ENCODE peak calls at places on chromosomes 7 and 10, in nine cellular contexts. O is GM23248; I is heart right ventricle; Z is ovary; Y is neural progenitor cell; E is right cardiac atrium; T is CD8-positive, alpha-beta T cell; Q is tibial nerve; R is naive thymus-derived CD4-positive, alpha-beta T cell. L is an unnamed sample. For H3K9me3, the result is how much of the 10 kb centered on the place peaks cover.

GRCh38 chr7:50595538-50596102 is 30.4 kb upstream of the DDC start:
- DNase-seq in O (peak), I (peak), Z (peak), Y (peak), E (peak), T (no peak), Q (no peak), R (no peak), L (no peak)

GRCh38 chr10:106500585-106501525 is 663.7 kb downstream of the SORCS1 start:
- DNase-seq in O (no peak), I (no peak), Z (no peak), Y (no peak), E (no peak), T (no peak), Q (no peak), R (no peak), L (no peak)

GRCh38 chr7:151727579-151728285 is 149.2 kb downstream of the PRKAG2 start:
- DNase-seq in O (peak), I (peak), Z (peak), Y (peak), E (peak), T (no peak), Q (peak), R (no peak), L (peak)

GRCh38 chr7:13898957-13899670 is 90.4 kb downstream of the ETV1 start:
- DNase-seq in O (no peak), I (no peak), Z (no peak), Y (peak), E (no peak), T (no peak), Q (no peak), R (no peak), L (no peak)

GRCh38 chr10:118567701-118568248 is 27.7 kb downstream of the PRLHR start:
- DNase-seq in O (no peak), I (no peak), Z (no peak), Y (no peak), E (no peak), T (no peak), Q (no peak), R (peak), L (peak)

GRCh38 chr7:75943864-75944263 is 28.9 kb downstream of the POR start:
- DNase-seq in O (peak), I (no peak), Z (no peak), Y (no peak), E (no peak), T (no peak), Q (no peak), R (no peak), L (no peak)

GRCh38 chr7:28349637-28350036 is 62.7 kb upstream of the CREB5 start:
- DNase-seq in O (peak), I (no peak), Z (no peak), Y (no peak), E (no peak), T (no peak), Q (no peak), R (no peak), L (no peak)

GRCh38 chr7:120334475-120334874 is 61.5 kb downstream of the KCND2 start:
- DNase-seq in O (no peak), I (no peak), Z (no peak), Y (no peak), E (no peak), T (no peak), Q (no peak), R (no peak), L (no peak)

GRCh38 chr7:133705596-133705995 is 421.5 kb upstream of the LRGUK start:
- DNase-seq in O (peak), I (no peak), Z (no peak), Y (no peak), E (no peak), T (no peak), Q (no peak), R (no peak), L (no peak)

GRCh38 chr7:7653140-7653539 is 12.6 kb downstream of the UMAD1 start:
- DNase-seq in O (no peak), I (no peak), Z (no peak), Y (no peak), E (no peak), T (no peak), Q (no peak), R (no peak), L (no peak)

GRCh38 chr7:119197872-119198527 is 973.5 kb downstream of the ANKRD7 start:
- DNase-seq in O (peak), I (no peak), Z (no peak), Y (peak), E (no peak), T (no peak), Q (no peak), R (peak), L (no peak)

GRCh38 chr10:99532194-99532593 is 548 bp upstream of the NKX2-3 start:
- DNase-seq in O (no peak), I (no peak), Z (no peak), Y (no peak), E (no peak), T (no peak), Q (no peak), R (no peak), L (no peak)

GRCh38 chr10:99534456-99534938 is 1.8 kb downstream of the NKX2-3 start:
- DNase-seq in O (no peak), I (no peak), Z (no peak), Y (no peak), E (no peak), T (no peak), Q (no peak), R (no peak), L (no peak)

GRCh38 chr10:99532687-99533495 is at the start of gene NKX2-3:
- DNase-seq in O (peak), I (peak), Z (no peak), Y (peak), E (peak), T (no peak), Q (no peak), R (no peak), L (peak)

GRCh38 chr10:99534939-99535763 is 2.4 kb downstream of the NKX2-3 start:
- DNase-seq in O (peak), I (no peak), Z (no peak), Y (peak), E (no peak), T (no peak), Q (no peak), R (no peak), L (no peak)

GRCh38 chr10:99533496-99534455 is 1.0 kb downstream of the NKX2-3 start:
- DNase-seq in O (no peak), I (no peak), Z (no peak), Y (peak), E (no peak), T (no peak), Q (no peak), R (no peak), L (no peak)
- H3K4me3 ChIP-seq in O (no peak), I (no peak), Z (peak), Y (no peak), E (no peak), T (no peak), Q (no peak), R (no peak), L (no peak)

GRCh38 chr7:157849726-157850125 is 512.9 kb downstream of the DNAJB6 start:
- DNase-seq in O (no peak), I (no peak), Z (no peak), Y (no peak), E (peak), T (no peak), Q (no peak), R (no peak), L (no peak)
- H3K9me3 ChIP-seq in O (under half), I (under half), Z (under half), Y (under half), E (under half), T (under half), Q (under half), R (under half), L (under half)

DNA sequence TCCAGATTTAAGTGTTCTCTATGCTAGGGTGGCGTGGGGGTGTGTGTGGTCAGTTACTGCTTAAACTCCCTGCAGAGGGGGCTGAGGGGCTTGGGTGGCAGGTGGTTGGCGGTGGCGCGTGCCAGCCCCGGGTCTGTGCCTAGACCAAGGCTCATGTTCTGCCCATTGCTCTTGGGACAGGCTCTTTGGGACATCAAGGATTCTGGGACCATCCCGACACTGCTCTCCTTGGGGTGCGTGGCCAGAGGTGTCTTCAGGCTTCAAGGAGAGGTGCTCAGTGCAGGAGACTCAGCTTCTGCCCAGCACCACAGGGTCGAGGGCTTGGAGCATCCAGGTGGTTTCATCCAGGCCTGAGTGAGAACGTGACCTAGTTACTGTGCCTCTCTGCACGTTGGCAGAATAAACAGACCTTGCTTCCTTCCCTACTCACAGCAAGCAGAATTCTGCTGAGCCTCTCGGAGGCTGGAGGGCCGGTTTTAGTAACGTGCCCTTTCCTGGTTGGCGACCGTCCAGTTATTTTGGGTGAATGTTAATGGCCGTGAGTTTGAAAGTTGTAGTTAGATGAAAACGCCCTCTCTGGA is 39.9 kb downstream of the CAMK1D start:
- DNase-seq in O (no peak), I (peak), Z (no peak), Y (no peak), E (peak), T (no peak), Q (no peak), R (no peak), L (peak)
- H3K27ac ChIP-seq in O (no peak), I (no peak), Z (no peak), Y (no peak), E (peak), T (no peak), Q (no peak), R (no peak), L (no peak)

GRCh38 chr7:73830618-73830871 is 251 bp upstream of the CLDN4 start:
- DNase-seq in O (no peak), I (no peak), Z (no peak), Y (no peak), E (no peak), T (no peak), Q (no peak), R (no peak), L (no peak)
- H3K4me3 ChIP-seq in O (no peak), I (no peak), Z (no peak), Y (no peak), E (no peak), T (no peak), Q (no peak), R (no peak), L (no peak)

GRCh38 chr10:131770946-131771633 is 129.7 kb upstream of the PPP2R2D start:
- DNase-seq in O (no peak), I (no peak), Z (no peak), Y (no peak), E (no peak), T (no peak), Q (no peak), R (no peak), L (no peak)
- H3K9me3 ChIP-seq in O (under half), I (under half), Z (under half), Y (under half), E (under half), T (under half), Q (under half), R (under half), L (under half)

GRCh38 chr10:7316839-7317238 is 94.0 kb downstream of the SFMBT2 start:
- DNase-seq in O (no peak), I (no peak), Z (no peak), Y (no peak), E (no peak), T (no peak), Q (no peak), R (no peak), L (no peak)
- H3K27ac ChIP-seq in O (no peak), I (no peak), Z (no peak), Y (no peak), E (no peak), T (no peak), Q (no peak), R (no peak), L (no peak)

DNA sequence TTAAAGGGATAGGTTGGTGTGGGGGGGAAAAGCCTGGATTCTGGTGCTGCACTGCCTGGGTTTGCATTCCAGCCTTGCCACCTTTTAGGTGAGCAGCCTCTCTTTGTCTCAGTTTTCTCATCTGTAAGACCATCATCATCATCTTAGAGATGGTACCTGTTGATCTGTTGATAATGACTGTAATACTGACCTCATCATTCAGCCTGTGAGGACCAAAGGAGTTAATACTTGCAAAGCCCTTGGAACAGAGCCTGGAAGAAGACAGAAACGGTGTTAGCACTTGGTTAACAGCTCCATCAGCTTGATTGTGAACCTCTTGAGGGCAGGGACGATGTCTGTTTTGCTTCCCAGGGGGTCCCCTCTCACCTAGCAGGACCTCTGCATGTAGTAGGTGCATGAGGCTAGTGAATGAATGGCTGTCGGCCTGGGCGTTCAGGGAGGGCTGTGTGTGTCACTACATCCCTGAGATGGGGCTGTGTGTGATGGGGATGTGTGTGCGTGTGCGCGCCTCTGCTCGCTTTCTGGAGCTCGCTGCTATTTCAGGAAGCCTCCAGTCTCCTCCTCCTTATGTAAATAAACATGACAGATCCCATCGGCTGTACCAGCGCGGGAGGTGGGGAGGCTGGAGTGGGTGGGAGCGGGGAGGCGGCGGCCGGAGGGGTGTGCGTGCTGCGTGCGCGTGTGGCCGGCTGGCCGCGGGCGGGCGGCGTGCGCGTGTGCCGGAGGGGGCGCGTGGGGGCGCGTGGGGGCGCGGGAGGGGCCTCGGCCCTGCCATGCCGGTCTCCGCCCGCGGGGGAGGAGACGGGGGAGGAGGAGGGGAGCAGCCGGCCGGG is 61.2 kb downstream of the NEURL1 start:
- DNase-seq in O (peak), I (peak), Z (peak), Y (peak), E (peak), T (no peak), Q (no peak), R (peak), L (no peak)
- H3K4me3 ChIP-seq in O (peak), I (peak), Z (peak), Y (peak), E (peak), T (no peak), Q (peak), R (no peak), L (no peak)

DNA sequence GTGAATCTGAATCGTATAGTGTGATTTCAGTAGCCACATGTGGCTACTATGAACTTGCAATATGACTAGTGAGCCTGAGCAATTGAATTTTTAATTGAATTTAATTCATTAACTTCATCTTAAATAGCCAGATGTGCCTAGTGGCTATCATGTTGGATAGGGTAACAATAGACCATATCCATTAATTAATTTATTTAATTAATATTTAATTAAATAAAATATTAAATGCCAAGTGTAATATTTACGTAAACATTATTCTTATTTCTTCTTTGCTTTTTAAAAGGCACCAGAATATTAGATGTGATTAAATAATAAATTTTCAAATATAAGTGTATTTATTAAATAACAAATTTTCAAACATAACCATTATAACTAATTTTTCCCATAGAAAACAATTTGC is 354.4 kb downstream of the PLXDC2 start:
- DNase-seq in O (no peak), I (no peak), Z (no peak), Y (no peak), E (no peak), T (no peak), Q (no peak), R (no peak), L (no peak)
- H3K9me3 ChIP-seq in O (under half), I (under half), Z (under half), Y (under half), E (under half), T (under half), Q (under half), R (under half), L (under half)

L was measured in lung.